ENCODE peak calls at places on chromosome 12, in eight cellular contexts. One of them, this sample, is unnamed.

GRCh38 chr12:50149311-50149710 is 17.9 kb downstream of the CERS5 start:
- DNase-seq in heart right ventricle: no peak
- DNase-seq in tibial artery: no peak
- DNase-seq in A549: no peak
- DNase-seq in CD4-positive, CD25-positive, alpha-beta regulatory T cell: no peak
- DNase-seq in PC-9: no peak
- DNase-seq in endothelial cell of umbilical vein: no peak
- DNase-seq in uterus: no peak
- DNase-seq in this sample: no peak

GRCh38 chr12:20798561-20798960 is 11.9 kb upstream of the SLCO1B3 start:
- DNase-seq in heart right ventricle: no peak
- DNase-seq in tibial artery: no peak
- DNase-seq in A549: peak
- DNase-seq in CD4-positive, CD25-positive, alpha-beta regulatory T cell: peak
- DNase-seq in PC-9: no peak
- DNase-seq in endothelial cell of umbilical vein: peak
- DNase-seq in uterus: no peak
- DNase-seq in this sample: no peak

GRCh38 chr12:83389237-83389996 is 702.7 kb downstream of the TMTC2 start:
- DNase-seq in heart right ventricle: no peak
- DNase-seq in tibial artery: no peak
- DNase-seq in A549: peak
- DNase-seq in CD4-positive, CD25-positive, alpha-beta regulatory T cell: no peak
- DNase-seq in PC-9: no peak
- DNase-seq in endothelial cell of umbilical vein: no peak
- DNase-seq in uterus: no peak
- DNase-seq in this sample: peak

GRCh38 chr12:51528852-51529545 is 62.0 kb upstream of the SCN8A start:
- DNase-seq in heart right ventricle: no peak
- DNase-seq in tibial artery: no peak
- DNase-seq in A549: no peak
- DNase-seq in CD4-positive, CD25-positive, alpha-beta regulatory T cell: no peak
- DNase-seq in PC-9: no peak
- DNase-seq in endothelial cell of umbilical vein: no peak
- DNase-seq in uterus: no peak
- DNase-seq in this sample: no peak

GRCh38 chr12:84937383-84937782 is 24.8 kb upstream of the SLC6A15 start:
- DNase-seq in heart right ventricle: no peak
- DNase-seq in tibial artery: no peak
- DNase-seq in A549: no peak
- DNase-seq in CD4-positive, CD25-positive, alpha-beta regulatory T cell: no peak
- DNase-seq in PC-9: no peak
- DNase-seq in endothelial cell of umbilical vein: no peak
- DNase-seq in uterus: no peak
- DNase-seq in this sample: no peak

GRCh38 chr12:11581179-11581755 is 68.2 kb upstream of the ETV6 start:
- DNase-seq in heart right ventricle: peak
- DNase-seq in tibial artery: peak
- DNase-seq in A549: peak
- DNase-seq in CD4-positive, CD25-positive, alpha-beta regulatory T cell: peak
- DNase-seq in PC-9: peak
- DNase-seq in endothelial cell of umbilical vein: peak
- DNase-seq in uterus: peak
- DNase-seq in this sample: peak

GRCh38 chr12:41277019-41277770 is 89.1 kb downstream of the PDZRN4 start:
- DNase-seq in heart right ventricle: no peak
- DNase-seq in tibial artery: no peak
- DNase-seq in A549: peak
- DNase-seq in CD4-positive, CD25-positive, alpha-beta regulatory T cell: peak
- DNase-seq in PC-9: no peak
- DNase-seq in endothelial cell of umbilical vein: peak
- DNase-seq in uterus: no peak
- DNase-seq in this sample: no peak

GRCh38 chr12:114764516-114764915 is 80.5 kb upstream of the TBX3 start:
- DNase-seq in heart right ventricle: no peak
- DNase-seq in tibial artery: no peak
- DNase-seq in A549: no peak
- DNase-seq in CD4-positive, CD25-positive, alpha-beta regulatory T cell: no peak
- DNase-seq in PC-9: no peak
- DNase-seq in endothelial cell of umbilical vein: no peak
- DNase-seq in uterus: no peak
- DNase-seq in this sample: no peak

GRCh38 chr12:102437511-102437910 is 42.9 kb downstream of the IGF1 start:
- DNase-seq in heart right ventricle: no peak
- DNase-seq in tibial artery: no peak
- DNase-seq in A549: no peak
- DNase-seq in CD4-positive, CD25-positive, alpha-beta regulatory T cell: no peak
- DNase-seq in PC-9: no peak
- DNase-seq in endothelial cell of umbilical vein: no peak
- DNase-seq in uterus: no peak
- DNase-seq in this sample: no peak

GRCh38 chr12:49928476-49928875 is 22.1 kb upstream of the AQP2 start:
- DNase-seq in heart right ventricle: no peak
- DNase-seq in tibial artery: no peak
- DNase-seq in A549: no peak
- DNase-seq in CD4-positive, CD25-positive, alpha-beta regulatory T cell: no peak
- DNase-seq in PC-9: no peak
- DNase-seq in endothelial cell of umbilical vein: no peak
- DNase-seq in uterus: no peak
- DNase-seq in this sample: no peak

GRCh38 chr12:114691810-114692557 is 8.0 kb upstream of the TBX3 start:
- DNase-seq in heart right ventricle: no peak
- DNase-seq in tibial artery: no peak
- DNase-seq in A549: no peak
- DNase-seq in CD4-positive, CD25-positive, alpha-beta regulatory T cell: no peak
- DNase-seq in PC-9: no peak
- DNase-seq in endothelial cell of umbilical vein: no peak
- DNase-seq in uterus: no peak
- DNase-seq in this sample: no peak

GRCh38 chr12:103929051-103929908 is 930 bp upstream of the HSP90B1 start:
- DNase-seq in heart right ventricle: peak
- DNase-seq in tibial artery: peak
- DNase-seq in A549: peak
- DNase-seq in CD4-positive, CD25-positive, alpha-beta regulatory T cell: peak
- DNase-seq in PC-9: no peak
- DNase-seq in endothelial cell of umbilical vein: peak
- DNase-seq in uterus: peak
- DNase-seq in this sample: peak

GRCh38 chr12:103930787-103931536 is 752 bp downstream of the HSP90B1 start:
- DNase-seq in heart right ventricle: peak
- DNase-seq in tibial artery: peak
- DNase-seq in A549: peak
- DNase-seq in CD4-positive, CD25-positive, alpha-beta regulatory T cell: peak
- DNase-seq in PC-9: no peak
- DNase-seq in endothelial cell of umbilical vein: peak
- DNase-seq in uterus: peak
- DNase-seq in this sample: no peak

GRCh38 chr12:103936679-103937078 is 6.5 kb downstream of the HSP90B1 start:
- DNase-seq in heart right ventricle: no peak
- DNase-seq in tibial artery: no peak
- DNase-seq in A549: no peak
- DNase-seq in CD4-positive, CD25-positive, alpha-beta regulatory T cell: no peak
- DNase-seq in PC-9: no peak
- DNase-seq in endothelial cell of umbilical vein: no peak
- DNase-seq in uterus: no peak
- DNase-seq in this sample: no peak

GRCh38 chr12:103929909-103930786 is at the start of gene HSP90B1:
- DNase-seq in heart right ventricle: peak
- DNase-seq in tibial artery: peak
- DNase-seq in A549: peak
- DNase-seq in CD4-positive, CD25-positive, alpha-beta regulatory T cell: peak
- DNase-seq in PC-9: peak
- DNase-seq in endothelial cell of umbilical vein: peak
- DNase-seq in uterus: peak
- DNase-seq in this sample: peak

DNA sequence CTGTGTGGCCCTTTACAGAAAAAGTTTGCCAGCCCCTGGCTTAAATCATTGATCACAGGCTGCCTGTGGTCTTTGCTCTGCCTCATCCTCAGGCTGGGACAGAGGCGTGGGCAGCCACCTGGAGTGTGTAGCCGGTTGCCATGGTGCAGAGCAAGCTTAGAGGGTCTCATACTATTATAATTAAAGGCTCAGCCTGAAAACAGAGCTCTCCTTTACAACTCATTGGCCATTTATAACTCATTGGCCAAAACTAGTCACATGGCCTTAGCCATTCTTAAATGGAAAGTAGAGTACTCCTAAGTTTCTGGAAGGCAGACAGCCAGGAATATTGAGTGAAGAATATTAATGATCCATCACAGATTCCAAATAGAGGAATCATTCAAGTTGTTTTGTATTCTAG is 3.0 kb downstream of the HSP90B1 start:
- DNase-seq in heart right ventricle: no peak
- DNase-seq in tibial artery: no peak
- DNase-seq in A549: no peak
- DNase-seq in CD4-positive, CD25-positive, alpha-beta regulatory T cell: no peak
- DNase-seq in PC-9: no peak
- DNase-seq in endothelial cell of umbilical vein: no peak
- DNase-seq in uterus: no peak
- DNase-seq in this sample: no peak
- H3K27ac ChIP-seq in heart right ventricle: no peak
- H3K27ac ChIP-seq in tibial artery: no peak
- H3K27ac ChIP-seq in A549: no peak
- H3K27ac ChIP-seq in CD4-positive, CD25-positive, alpha-beta regulatory T cell: peak
- H3K27ac ChIP-seq in PC-9: no peak
- H3K27ac ChIP-seq in endothelial cell of umbilical vein: no peak
- H3K27ac ChIP-seq in uterus: no peak
- H3K27ac ChIP-seq in this sample: no peak

DNA sequence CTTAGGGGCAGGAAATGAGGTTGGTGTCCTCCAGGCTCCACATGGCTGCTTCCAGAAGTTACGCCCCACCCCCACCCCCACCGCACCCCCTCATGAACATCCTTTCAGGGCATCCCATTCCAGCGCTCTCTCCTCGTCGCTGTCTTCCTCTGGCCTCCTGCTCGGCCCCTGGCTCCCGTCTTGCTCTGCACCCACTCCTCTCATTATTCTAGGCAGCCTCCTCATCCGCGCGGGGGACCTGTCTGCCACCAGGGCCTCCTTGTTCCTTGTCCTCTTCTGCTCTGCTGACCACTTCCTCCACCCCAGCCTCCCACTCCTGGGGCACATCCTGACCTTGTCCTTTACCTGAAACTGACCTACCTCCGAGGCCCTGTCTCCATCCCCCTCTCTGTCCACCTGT is 29.8 kb upstream of the PLEKHG6 start:
- DNase-seq in heart right ventricle: no peak
- DNase-seq in tibial artery: no peak
- DNase-seq in A549: no peak
- DNase-seq in CD4-positive, CD25-positive, alpha-beta regulatory T cell: no peak
- DNase-seq in PC-9: no peak
- DNase-seq in endothelial cell of umbilical vein: no peak
- DNase-seq in uterus: no peak
- DNase-seq in this sample: no peak
- H3K27ac ChIP-seq in heart right ventricle: no peak
- H3K27ac ChIP-seq in tibial artery: peak
- H3K27ac ChIP-seq in A549: peak
- H3K27ac ChIP-seq in CD4-positive, CD25-positive, alpha-beta regulatory T cell: no peak
- H3K27ac ChIP-seq in PC-9: peak
- H3K27ac ChIP-seq in endothelial cell of umbilical vein: peak
- H3K27ac ChIP-seq in uterus: peak
- H3K27ac ChIP-seq in this sample: no peak

GRCh38 chr12:109897029-109897428 is 3.0 kb upstream of the TCHP start:
- DNase-seq in heart right ventricle: no peak
- DNase-seq in tibial artery: no peak
- DNase-seq in A549: no peak
- DNase-seq in CD4-positive, CD25-positive, alpha-beta regulatory T cell: no peak
- DNase-seq in PC-9: no peak
- DNase-seq in endothelial cell of umbilical vein: no peak
- DNase-seq in uterus: no peak
- DNase-seq in this sample: no peak

GRCh38 chr12:109905301-109905700 is 5.2 kb downstream of the TCHP start:
- DNase-seq in heart right ventricle: no peak
- DNase-seq in tibial artery: no peak
- DNase-seq in A549: no peak
- DNase-seq in CD4-positive, CD25-positive, alpha-beta regulatory T cell: no peak
- DNase-seq in PC-9: no peak
- DNase-seq in endothelial cell of umbilical vein: no peak
- DNase-seq in uterus: no peak
- DNase-seq in this sample: no peak

GRCh38 chr12:109899783-109900751 is at the start of gene TCHP:
- DNase-seq in heart right ventricle: peak
- DNase-seq in tibial artery: peak
- DNase-seq in A549: peak
- DNase-seq in CD4-positive, CD25-positive, alpha-beta regulatory T cell: peak
- DNase-seq in PC-9: peak
- DNase-seq in endothelial cell of umbilical vein: peak
- DNase-seq in uterus: peak
- DNase-seq in this sample: peak

GRCh38 chr12:109902866-109903265 is 2.8 kb downstream of the TCHP start:
- DNase-seq in heart right ventricle: no peak
- DNase-seq in tibial artery: no peak
- DNase-seq in A549: no peak
- DNase-seq in CD4-positive, CD25-positive, alpha-beta regulatory T cell: no peak
- DNase-seq in PC-9: no peak
- DNase-seq in endothelial cell of umbilical vein: no peak
- DNase-seq in uterus: no peak
- DNase-seq in this sample: no peak

GRCh38 chr12:109900752-109901580 is 892 bp downstream of the TCHP start:
- DNase-seq in heart right ventricle: no peak
- DNase-seq in tibial artery: no peak
- DNase-seq in A549: no peak
- DNase-seq in CD4-positive, CD25-positive, alpha-beta regulatory T cell: peak
- DNase-seq in PC-9: no peak
- DNase-seq in endothelial cell of umbilical vein: peak
- DNase-seq in uterus: no peak
- DNase-seq in this sample: no peak
- H3K27ac ChIP-seq in heart right ventricle: peak
- H3K27ac ChIP-seq in tibial artery: peak
- H3K27ac ChIP-seq in A549: peak
- H3K27ac ChIP-seq in CD4-positive, CD25-positive, alpha-beta regulatory T cell: peak
- H3K27ac ChIP-seq in PC-9: peak
- H3K27ac ChIP-seq in endothelial cell of umbilical vein: peak
- H3K27ac ChIP-seq in uterus: peak
- H3K27ac ChIP-seq in this sample: peak

DNA sequence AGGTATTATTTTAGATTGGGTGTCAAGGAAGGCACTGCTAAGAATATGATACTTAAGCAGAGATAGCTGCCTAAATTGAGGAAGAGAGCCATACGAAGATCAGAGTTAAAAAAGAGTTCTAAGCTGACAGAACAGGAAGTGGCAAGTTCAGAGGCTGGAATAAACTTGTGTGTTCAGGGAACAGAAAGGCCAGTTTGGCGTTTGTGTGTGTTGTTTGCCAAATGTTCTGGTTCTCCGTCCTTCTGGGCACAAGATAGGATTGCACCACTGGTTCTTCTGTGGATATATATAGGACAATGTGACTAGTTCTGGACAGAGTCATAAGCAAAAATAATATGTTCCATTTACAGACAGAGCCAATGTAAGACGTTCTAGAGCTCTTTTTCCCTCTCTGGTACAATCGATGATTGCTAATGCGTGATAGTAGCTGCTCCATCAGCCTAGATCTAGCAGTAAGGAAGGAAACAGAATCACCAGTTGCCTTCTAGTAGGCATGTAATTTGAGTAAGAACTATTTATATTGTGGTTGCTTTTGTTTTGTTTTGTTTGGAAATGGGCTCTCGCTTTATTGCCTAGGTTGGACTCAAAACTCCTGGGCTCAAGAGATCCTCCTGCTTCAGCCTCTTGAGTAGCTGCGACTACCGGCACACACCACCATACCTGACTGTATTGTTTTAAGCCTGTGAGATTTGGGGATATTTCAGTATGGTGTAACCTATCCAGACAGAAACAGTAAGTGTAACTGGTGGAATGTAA is 7.4 kb downstream of the BBS10 start:
- DNase-seq in heart right ventricle: no peak
- DNase-seq in tibial artery: no peak
- DNase-seq in A549: no peak
- DNase-seq in CD4-positive, CD25-positive, alpha-beta regulatory T cell: no peak
- DNase-seq in PC-9: no peak
- DNase-seq in endothelial cell of umbilical vein: peak
- DNase-seq in uterus: no peak
- DNase-seq in this sample: no peak
- H3K27ac ChIP-seq in heart right ventricle: peak
- H3K27ac ChIP-seq in tibial artery: no peak
- H3K27ac ChIP-seq in A549: no peak
- H3K27ac ChIP-seq in CD4-positive, CD25-positive, alpha-beta regulatory T cell: no peak
- H3K27ac ChIP-seq in PC-9: no peak
- H3K27ac ChIP-seq in endothelial cell of umbilical vein: peak
- H3K27ac ChIP-seq in uterus: no peak
- H3K27ac ChIP-seq in this sample: no peak

This sample was measured in substantia nigra.